ENCODE peak calls at places on chromosomes 13 and 19, in five cellular contexts. N is AG09309; H is naive thymus-derived CD8-positive, alpha-beta T cell; U is IMR-90; E is activated naive CD4-positive, alpha-beta T cell treated with anti-CD3 and anti-CD28 coated beads, Interleukin-2, amount 10 ng/mL, durations not matched to agents 7 days and 5 days. T is an unnamed sample.

GRCh38 chr13:58852076-58852475 is 1220.5 kb downstream of the PCDH17 start:
- DNase-seq in E (no peak), H (no peak), N (no peak), U (no peak), T (peak; percentile 2)

GRCh38 chr13:62246581-62246980 is 830.9 kb upstream of the PCDH20 start:
- DNase-seq in U (no peak), H (no peak), N (no peak), E (no peak), T (no peak)

GRCh38 chr19:35712910-35713845 is 4.6 kb upstream of the KMT2B start:
- DNase-seq in N (no peak), E (peak; percentile 65), U (no peak), H (no peak), T (no peak)

GRCh38 chr19:10760268-10760944 is 42.5 kb downstream of the DNM2 start:
- DNase-seq in N (no peak), U (no peak), E (peak; percentile 48), H (no peak), T (no peak)

GRCh38 chr13:65631078-65631477 is 1599.1 kb downstream of the PCDH9 start:
- DNase-seq in N (no peak), U (peak; percentile 4), H (no peak), E (no peak), T (no peak)

GRCh38 chr19:10603084-10603872 is 16.2 kb upstream of the AP1M2 start:
- DNase-seq in H (peak; percentile 97), N (no peak), E (peak; percentile 93), U (no peak), T (peak; percentile 18)

GRCh38 chr13:73702419-73703071 is 431.7 kb downstream of the KLF12 start:
- DNase-seq in U (no peak), E (peak; percentile 70), H (no peak), N (no peak), T (peak; percentile 13)

GRCh38 chr19:15456871-15457700 is 7.3 kb downstream of the RASAL3 start:
- DNase-seq in E (peak; percentile 30), H (peak; percentile 60), N (no peak), U (no peak), T (no peak)

GRCh38 chr19:56765107-56765506 is 75.4 kb downstream of the PEG3 start:
- DNase-seq in E (peak; percentile 29), U (no peak), N (no peak), H (peak; percentile 67), T (no peak)

GRCh38 chr19:15372470-15372869 is 7.1 kb downstream of the AKAP8 start:
- DNase-seq in E (no peak), U (no peak), N (no peak), H (no peak), T (no peak)

GRCh38 chr19:49362926-49363264 is 679 bp upstream of the TEAD2 start:
- DNase-seq in N (no peak), H (no peak), U (peak; percentile 45), E (peak; percentile 34), T (peak; percentile 36)

GRCh38 chr13:111845621-111846351 is 221.2 kb upstream of the SOX1 start:
- DNase-seq in H (no peak), U (no peak), E (no peak), N (no peak), T (no peak)

GRCh38 chr19:48991823-48992570 is 1.1 kb downstream of the GYS1 start:
- DNase-seq in H (no peak), E (no peak), U (peak; percentile 83), N (peak; percentile 45), T (peak; percentile 91)

GRCh38 chr19:44072543-44073401 is 813 bp downstream of the ZNF284 start:
- DNase-seq in N (no peak), H (no peak), U (no peak), E (no peak), T (peak; percentile 9)

GRCh38 chr19:19615086-19615485 is 3.4 kb downstream of the PBX4 start:
- DNase-seq in H (peak; percentile 27), E (no peak), U (peak; percentile 46), N (no peak), T (no peak)

GRCh38 chr19:29789007-29789406 is 22.8 kb upstream of the CCNE1 start:
- DNase-seq in U (no peak), E (no peak), N (no peak), H (no peak), T (no peak)

GRCh38 chr19:5547881-5548280 is 19.9 kb downstream of the TINCR start:
- DNase-seq in N (no peak), H (no peak), U (peak; percentile 51), E (peak; percentile 45), T (peak; percentile 61)

GRCh38 chr13:33322474-33322827 is 36.9 kb upstream of the STARD13 start:
- DNase-seq in N (no peak), E (no peak), H (no peak), U (peak; percentile 95), T (peak; percentile 80)

GRCh38 chr13:27605610-27606200 is 14.6 kb downstream of the LNX2 start:
- DNase-seq in U (peak; percentile 33), N (no peak), H (no peak), E (no peak), T (peak; percentile 29)

GRCh38 chr19:38837656-38838121 is 6.1 kb upstream of the ECH1 start:
- DNase-seq in E (no peak), U (peak; percentile 35), N (no peak), H (no peak), T (no peak)

GRCh38 chr19:1650627-1651009 is 1.8 kb downstream of the TCF3 start:
- DNase-seq in H (no peak), U (peak; percentile 7), N (no peak), E (peak; percentile 52), T (peak; percentile 31)

GRCh38 chr13:80342541-80343371 is 1.8 kb upstream of the SPRY2 start:
- DNase-seq in E (peak; percentile 67), U (peak; percentile 66), H (peak; percentile 72), N (no peak), T (peak; percentile 79)

GRCh38 chr19:42206871-42207755 is 10.4 kb downstream of the DEDD2 start:
- DNase-seq in H (peak; percentile 55), E (no peak), N (no peak), U (peak; percentile 44), T (no peak)

GRCh38 chr13:59701261-59701660 is 462.5 kb downstream of the DIAPH3 start:
- DNase-seq in H (no peak), E (no peak), U (no peak), N (no peak), T (no peak)

GRCh38 chr19:13229246-13229645 is 79.0 kb downstream of the IER2 start:
- DNase-seq in N (no peak), H (no peak), E (no peak), U (no peak), T (no peak)

GRCh38 chr13:51158923-51159322 is 47.8 kb upstream of the C13orf42 start:
- DNase-seq in H (no peak), E (no peak), N (no peak), U (no peak), T (no peak)

GRCh38 chr13:97391201-97391600 is 42.8 kb upstream of the RAP2A start:
- DNase-seq in N (no peak), U (peak; percentile 50), H (no peak), E (no peak), T (peak; percentile 64)

GRCh38 chr13:51942189-51942588 is 69.1 kb downstream of the ATP7B start:
- DNase-seq in H (no peak), U (no peak), E (peak; percentile 71), N (no peak), T (no peak)